ENCODE peak calls at places on chromosomes 2 and 18, in nine cellular contexts. One of them, this sample, is unnamed.

GRCh38 chr18:38948436-38948835 is 1382.8 kb upstream of the CELF4 start:
- DNase-seq in GM12878: no peak
- DNase-seq in WTC11: no peak
- DNase-seq in SK-N-SH: no peak
- DNase-seq in A549: no peak
- DNase-seq in HCT116: no peak
- DNase-seq in K562: no peak
- DNase-seq in endothelial cell of umbilical vein: no peak
- DNase-seq in HepG2: no peak
- DNase-seq in this sample: no peak

GRCh38 chr2:190718652-190719526 is 70.0 kb downstream of the NAB1 start:
- DNase-seq in GM12878: peak; percentile 68
- DNase-seq in A549: peak; percentile 55
- DNase-seq in K562: no peak
- DNase-seq in endothelial cell of umbilical vein: peak; percentile 85
- DNase-seq in SK-N-SH: peak; percentile 16
- DNase-seq in WTC11: no peak
- DNase-seq in HCT116: peak; percentile 66
- DNase-seq in HepG2: peak; percentile 30
- DNase-seq in this sample: peak; percentile 35

GRCh38 chr18:77098554-77099174 is 33.9 kb downstream of the MBP start:
- DNase-seq in WTC11: no peak
- DNase-seq in HCT116: no peak
- DNase-seq in A549: no peak
- DNase-seq in K562: no peak
- DNase-seq in HepG2: no peak
- DNase-seq in GM12878: no peak
- DNase-seq in SK-N-SH: no peak
- DNase-seq in endothelial cell of umbilical vein: no peak
- DNase-seq in this sample: peak; percentile 79

GRCh38 chr2:70828914-70829824 is 6.4 kb downstream of the CD207 start:
- DNase-seq in A549: no peak
- DNase-seq in GM12878: no peak
- DNase-seq in endothelial cell of umbilical vein: peak; percentile 91
- DNase-seq in WTC11: no peak
- DNase-seq in SK-N-SH: no peak
- DNase-seq in HepG2: no peak
- DNase-seq in K562: no peak
- DNase-seq in HCT116: no peak
- DNase-seq in this sample: no peak

GRCh38 chr2:28577796-28578680 is 82.2 kb downstream of the PLB1 start:
- DNase-seq in K562: no peak
- DNase-seq in WTC11: no peak
- DNase-seq in SK-N-SH: no peak
- DNase-seq in A549: no peak
- DNase-seq in endothelial cell of umbilical vein: no peak
- DNase-seq in HepG2: no peak
- DNase-seq in HCT116: no peak
- DNase-seq in GM12878: no peak
- DNase-seq in this sample: peak; percentile 16

GRCh38 chr18:62885804-62886203 is 170.5 kb downstream of the PHLPP1 start:
- DNase-seq in endothelial cell of umbilical vein: peak; percentile 45
- DNase-seq in A549: no peak
- DNase-seq in WTC11: no peak
- DNase-seq in HepG2: no peak
- DNase-seq in SK-N-SH: no peak
- DNase-seq in HCT116: no peak
- DNase-seq in K562: no peak
- DNase-seq in GM12878: no peak
- DNase-seq in this sample: no peak

GRCh38 chr2:65071499-65072180 is 15.4 kb downstream of the CEP68 start:
- DNase-seq in HCT116: no peak
- DNase-seq in A549: no peak
- DNase-seq in endothelial cell of umbilical vein: no peak
- DNase-seq in WTC11: peak; percentile 59
- DNase-seq in SK-N-SH: peak; percentile 48
- DNase-seq in HepG2: no peak
- DNase-seq in GM12878: no peak
- DNase-seq in K562: peak; percentile 41
- DNase-seq in this sample: peak; percentile 32

GRCh38 chr2:162989507-162989906 is 150.9 kb upstream of the KCNH7 start:
- DNase-seq in WTC11: no peak
- DNase-seq in GM12878: no peak
- DNase-seq in SK-N-SH: no peak
- DNase-seq in A549: no peak
- DNase-seq in HepG2: no peak
- DNase-seq in HCT116: no peak
- DNase-seq in endothelial cell of umbilical vein: no peak
- DNase-seq in K562: no peak
- DNase-seq in this sample: no peak

GRCh38 chr2:158319269-158319668 is 137.3 kb downstream of the CCDC148 start:
- DNase-seq in WTC11: no peak
- DNase-seq in HepG2: no peak
- DNase-seq in HCT116: no peak
- DNase-seq in endothelial cell of umbilical vein: no peak
- DNase-seq in A549: no peak
- DNase-seq in K562: no peak
- DNase-seq in SK-N-SH: no peak
- DNase-seq in GM12878: no peak
- DNase-seq in this sample: peak; percentile 9

GRCh38 chr2:71190959-71191943 is 35.7 kb downstream of the PAIP2B start:
- DNase-seq in K562: no peak
- DNase-seq in GM12878: no peak
- DNase-seq in HepG2: peak; percentile 13
- DNase-seq in endothelial cell of umbilical vein: peak; percentile 24
- DNase-seq in A549: no peak
- DNase-seq in WTC11: no peak
- DNase-seq in HCT116: peak; percentile 3
- DNase-seq in SK-N-SH: peak; percentile 24
- DNase-seq in this sample: peak; percentile 52

GRCh38 chr2:236309669-236310029 is 45.4 kb upstream of the ASB18 start:
- DNase-seq in GM12878: no peak
- DNase-seq in K562: peak; percentile 49
- DNase-seq in endothelial cell of umbilical vein: peak; percentile 39
- DNase-seq in A549: peak; percentile 36
- DNase-seq in WTC11: peak; percentile 71
- DNase-seq in SK-N-SH: peak; percentile 49
- DNase-seq in HCT116: no peak
- DNase-seq in HepG2: peak; percentile 31
- DNase-seq in this sample: peak; percentile 35

GRCh38 chr2:98532761-98533160 is 75.6 kb downstream of the COA5 start:
- DNase-seq in K562: no peak
- DNase-seq in GM12878: no peak
- DNase-seq in SK-N-SH: no peak
- DNase-seq in HCT116: no peak
- DNase-seq in endothelial cell of umbilical vein: no peak
- DNase-seq in HepG2: no peak
- DNase-seq in A549: no peak
- DNase-seq in WTC11: no peak
- DNase-seq in this sample: no peak

GRCh38 chr2:100142393-100142792 is at the start of gene AFF3:
- DNase-seq in HCT116: no peak
- DNase-seq in GM12878: peak; percentile 56
- DNase-seq in K562: no peak
- DNase-seq in A549: no peak
- DNase-seq in SK-N-SH: no peak
- DNase-seq in HepG2: no peak
- DNase-seq in WTC11: no peak
- DNase-seq in endothelial cell of umbilical vein: no peak
- DNase-seq in this sample: peak; percentile 66

GRCh38 chr2:233404227-233404626 is 49.9 kb downstream of the DGKD start:
- DNase-seq in WTC11: peak; percentile 51
- DNase-seq in SK-N-SH: no peak
- DNase-seq in K562: peak; percentile 36
- DNase-seq in A549: peak; percentile 60
- DNase-seq in HepG2: peak; percentile 48
- DNase-seq in endothelial cell of umbilical vein: peak; percentile 57
- DNase-seq in GM12878: no peak
- DNase-seq in HCT116: peak; percentile 32
- DNase-seq in this sample: peak; percentile 63

GRCh38 chr2:29390131-29390530 is 274.9 kb downstream of the CLIP4 start:
- DNase-seq in SK-N-SH: no peak
- DNase-seq in WTC11: no peak
- DNase-seq in endothelial cell of umbilical vein: no peak
- DNase-seq in GM12878: no peak
- DNase-seq in HepG2: no peak
- DNase-seq in A549: no peak
- DNase-seq in K562: no peak
- DNase-seq in HCT116: no peak
- DNase-seq in this sample: no peak

GRCh38 chr2:98709530-98709929 is 21.4 kb downstream of the MGAT4A start:
- DNase-seq in HCT116: no peak
- DNase-seq in SK-N-SH: no peak
- DNase-seq in GM12878: no peak
- DNase-seq in HepG2: no peak
- DNase-seq in endothelial cell of umbilical vein: peak; percentile 82
- DNase-seq in A549: no peak
- DNase-seq in K562: no peak
- DNase-seq in WTC11: no peak
- DNase-seq in this sample: no peak

GRCh38 chr2:144519934-144520717 is at the start of gene ZEB2:
- DNase-seq in K562: peak; percentile 56
- DNase-seq in WTC11: no peak
- DNase-seq in A549: peak; percentile 22
- DNase-seq in HepG2: peak; percentile 12
- DNase-seq in HCT116: peak; percentile 19
- DNase-seq in GM12878: no peak
- DNase-seq in endothelial cell of umbilical vein: peak; percentile 87
- DNase-seq in SK-N-SH: peak; percentile 63
- DNase-seq in this sample: peak; percentile 93

GRCh38 chr2:17879137-17879912 is 858 bp downstream of the KCNS3 start:
- DNase-seq in SK-N-SH: peak; percentile 72
- DNase-seq in WTC11: peak; percentile 87
- DNase-seq in GM12878: no peak
- DNase-seq in HepG2: no peak
- DNase-seq in A549: peak; percentile 82
- DNase-seq in endothelial cell of umbilical vein: peak; percentile 7
- DNase-seq in HCT116: peak; percentile 73
- DNase-seq in K562: peak; percentile 38
- DNase-seq in this sample: no peak

GRCh38 chr2:3282056-3282998 is 95.3 kb downstream of the EIPR1 start:
- DNase-seq in HepG2: no peak
- DNase-seq in WTC11: no peak
- DNase-seq in K562: no peak
- DNase-seq in GM12878: no peak
- DNase-seq in endothelial cell of umbilical vein: no peak
- DNase-seq in HCT116: no peak
- DNase-seq in SK-N-SH: peak; percentile 99
- DNase-seq in A549: no peak
- DNase-seq in this sample: no peak

GRCh38 chr2:189074496-189074895 is 100.3 kb downstream of the COL3A1 start:
- DNase-seq in HepG2: no peak
- DNase-seq in HCT116: no peak
- DNase-seq in GM12878: no peak
- DNase-seq in endothelial cell of umbilical vein: no peak
- DNase-seq in K562: no peak
- DNase-seq in A549: no peak
- DNase-seq in WTC11: no peak
- DNase-seq in SK-N-SH: no peak
- DNase-seq in this sample: no peak

GRCh38 chr2:67234443-67234842 is 162.7 kb upstream of the ETAA1 start:
- DNase-seq in GM12878: no peak
- DNase-seq in K562: no peak
- DNase-seq in HepG2: no peak
- DNase-seq in endothelial cell of umbilical vein: peak; percentile 26
- DNase-seq in WTC11: no peak
- DNase-seq in HCT116: no peak
- DNase-seq in A549: no peak
- DNase-seq in SK-N-SH: no peak
- DNase-seq in this sample: peak; percentile 34

GRCh38 chr18:3486514-3486913 is 36.5 kb downstream of the TGIF1 start:
- DNase-seq in endothelial cell of umbilical vein: no peak
- DNase-seq in WTC11: no peak
- DNase-seq in SK-N-SH: no peak
- DNase-seq in K562: no peak
- DNase-seq in A549: no peak
- DNase-seq in HCT116: no peak
- DNase-seq in GM12878: no peak
- DNase-seq in HepG2: no peak
- DNase-seq in this sample: no peak

GRCh38 chr18:75408554-75409506 is 18.7 kb downstream of the SMIM21 start:
- DNase-seq in HCT116: peak; percentile 98
- DNase-seq in WTC11: no peak
- DNase-seq in endothelial cell of umbilical vein: peak; percentile 3
- DNase-seq in SK-N-SH: no peak
- DNase-seq in HepG2: peak; percentile 32
- DNase-seq in GM12878: no peak
- DNase-seq in A549: peak; percentile 65
- DNase-seq in K562: no peak
- DNase-seq in this sample: peak; percentile 65
- TF ChIP-seq MAX in HCT116: peak; percentile 90
- TF ChIP-seq MAX in WTC11: no peak
- TF ChIP-seq MAX in endothelial cell of umbilical vein: no peak
- TF ChIP-seq MAX in SK-N-SH: peak; percentile 73
- TF ChIP-seq MAX in HepG2: no peak
- TF ChIP-seq MAX in GM12878: no peak
- TF ChIP-seq MAX in A549: peak; percentile 77
- TF ChIP-seq MAX in K562: no peak
- TF ChIP-seq MAX in this sample: no peak

GRCh38 chr18:48074929-48075706 is 144.7 kb upstream of the SMAD2 start:
- DNase-seq in WTC11: no peak
- DNase-seq in HCT116: no peak
- DNase-seq in endothelial cell of umbilical vein: no peak
- DNase-seq in SK-N-SH: no peak
- DNase-seq in A549: no peak
- DNase-seq in HepG2: no peak
- DNase-seq in K562: no peak
- DNase-seq in GM12878: no peak
- DNase-seq in this sample: no peak
- TF ChIP-seq MAX in WTC11: no peak
- TF ChIP-seq MAX in HCT116: no peak
- TF ChIP-seq MAX in endothelial cell of umbilical vein: no peak
- TF ChIP-seq MAX in SK-N-SH: no peak
- TF ChIP-seq MAX in A549: no peak
- TF ChIP-seq MAX in HepG2: no peak
- TF ChIP-seq MAX in K562: no peak
- TF ChIP-seq MAX in GM12878: no peak
- TF ChIP-seq MAX in this sample: no peak

DNA sequence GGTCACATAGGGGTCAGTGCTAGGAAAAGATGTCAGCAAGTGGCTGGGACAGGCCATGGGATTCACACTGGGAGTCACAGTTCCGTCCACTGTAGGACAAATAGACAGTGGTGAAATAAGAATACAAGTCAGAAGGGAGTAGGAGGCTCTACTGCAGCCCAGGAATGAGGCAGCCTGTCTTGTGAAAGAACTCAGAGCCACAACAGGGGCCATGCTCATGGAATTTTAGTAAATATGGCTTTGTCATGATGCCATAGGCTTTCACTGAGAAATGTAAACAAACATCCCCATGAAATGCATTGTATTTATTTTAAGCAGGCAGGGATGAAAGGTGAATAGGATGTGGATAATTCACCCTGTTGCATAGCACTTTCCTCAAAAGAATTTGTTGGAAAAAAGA is 504.3 kb downstream of the SOX11 start:
- DNase-seq in GM12878: no peak
- DNase-seq in HepG2: no peak
- DNase-seq in SK-N-SH: no peak
- DNase-seq in WTC11: no peak
- DNase-seq in endothelial cell of umbilical vein: no peak
- DNase-seq in K562: no peak
- DNase-seq in A549: no peak
- DNase-seq in HCT116: no peak
- DNase-seq in this sample: no peak
- TF ChIP-seq MAX in GM12878: no peak
- TF ChIP-seq MAX in HepG2: no peak
- TF ChIP-seq MAX in SK-N-SH: no peak
- TF ChIP-seq MAX in WTC11: no peak
- TF ChIP-seq MAX in endothelial cell of umbilical vein: no peak
- TF ChIP-seq MAX in K562: no peak
- TF ChIP-seq MAX in A549: no peak
- TF ChIP-seq MAX in HCT116: no peak
- TF ChIP-seq MAX in this sample: no peak

GRCh38 chr2:239257511-239257937 is 143.3 kb downstream of the HDAC4 start:
- DNase-seq in GM12878: no peak
- DNase-seq in endothelial cell of umbilical vein: peak; percentile 52
- DNase-seq in HCT116: peak; percentile 53
- DNase-seq in A549: no peak
- DNase-seq in K562: peak; percentile 62
- DNase-seq in WTC11: no peak
- DNase-seq in SK-N-SH: no peak
- DNase-seq in HepG2: peak; percentile 64
- DNase-seq in this sample: peak; percentile 93
- TF ChIP-seq MAX in GM12878: no peak
- TF ChIP-seq MAX in endothelial cell of umbilical vein: no peak
- TF ChIP-seq MAX in HCT116: no peak
- TF ChIP-seq MAX in A549: no peak
- TF ChIP-seq MAX in K562: no peak
- TF ChIP-seq MAX in WTC11: no peak
- TF ChIP-seq MAX in SK-N-SH: no peak
- TF ChIP-seq MAX in HepG2: no peak
- TF ChIP-seq MAX in this sample: no peak